ENCODE peak calls at places on chromosomes 6 and 20, in four cellular contexts. S, N, Z and V are unnamed samples.

GRCh38 chr20:41650221-41650948 is 32.2 kb upstream of the CHD6 start:
- DNase-seq in S (peak), N (no peak), Z (no peak), V (no peak)

GRCh38 chr20:50292324-50293243 is 102.0 kb downstream of the CEBPB start:
- DNase-seq in S (no peak), N (peak), Z (no peak), V (peak)

GRCh38 chr20:47438464-47439381 is 63.0 kb upstream of the NCOA3 start:
- DNase-seq in S (no peak), N (no peak), Z (no peak), V (no peak)

GRCh38 chr20:9068896-9069663 is at the start of gene PLCB4:
- DNase-seq in S (peak), N (peak), Z (no peak), V (peak)

GRCh38 chr20:52975024-52975732 is 3.0 kb downstream of the TSHZ2 start:
- DNase-seq in S (no peak), N (no peak), Z (peak), V (no peak)

GRCh38 chr6:43263314-43264178 is 20.3 kb downstream of the TTBK1 start:
- DNase-seq in S (no peak), N (no peak), Z (peak), V (peak)

GRCh38 chr20:45283529-45284065 is 23.0 kb upstream of the RBPJL start:
- DNase-seq in S (no peak), N (no peak), Z (no peak), V (peak)

GRCh38 chr6:36624461-36625160 is 30.4 kb downstream of the SRSF3 start:
- DNase-seq in S (no peak), N (no peak), Z (no peak), V (no peak)

GRCh38 chr6:109465772-109466171 is 10.2 kb upstream of the MICAL1 start:
- DNase-seq in S (no peak), N (peak), Z (no peak), V (no peak)

GRCh38 chr20:47973519-47974233 is 188.4 kb upstream of the SULF2 start:
- DNase-seq in S (no peak), N (peak), Z (no peak), V (no peak)

GRCh38 chr6:10138917-10139316 is 276.0 kb downstream of the TFAP2A start:
- DNase-seq in S (no peak), N (no peak), Z (no peak), V (peak)

GRCh38 chr6:93624408-93624807 is 205.0 kb upstream of the EPHA7 start:
- DNase-seq in S (no peak), N (no peak), Z (no peak), V (no peak)

GRCh38 chr20:59938221-59938620 is 1.9 kb downstream of the PPP1R3D start:
- DNase-seq in S (no peak), N (no peak), Z (no peak), V (peak)

GRCh38 chr20:48722002-48722731 is 105.6 kb downstream of the PREX1 start:
- DNase-seq in S (no peak), N (no peak), Z (no peak), V (peak)

GRCh38 chr20:14434379-14435136 is 97.1 kb upstream of the FLRT3 start:
- DNase-seq in S (no peak), N (no peak), Z (no peak), V (peak)

GRCh38 chr6:36115412-36115811 is 14.9 kb upstream of the MAPK13 start:
- DNase-seq in S (no peak), N (no peak), Z (no peak), V (no peak)

GRCh38 chr20:58017237-58017969 is 211.1 kb downstream of the ANKRD60 start:
- DNase-seq in S (no peak), N (peak), Z (no peak), V (peak)

GRCh38 chr20:23200413-23200812 is 114.3 kb upstream of the CD93 start:
- DNase-seq in S (no peak), N (peak), Z (no peak), V (no peak)

GRCh38 chr6:111803804-111804203 is 69.4 kb downstream of the FYN start:
- DNase-seq in S (no peak), N (no peak), Z (no peak), V (no peak)

GRCh38 chr6:113050979-113051378 is 703.8 kb downstream of the RFPL4B start:
- DNase-seq in S (no peak), N (no peak), Z (no peak), V (no peak)

GRCh38 chr6:83258517-83258916 is 65.4 kb downstream of the RWDD2A start:
- DNase-seq in S (peak), N (no peak), Z (no peak), V (no peak)

GRCh38 chr6:15434263-15434662 is 188.4 kb downstream of the JARID2 start:
- DNase-seq in S (no peak), N (no peak), Z (no peak), V (no peak)

GRCh38 chr20:49534314-49534713 is 33.6 kb downstream of the PTGIS start:
- DNase-seq in S (peak), N (no peak), Z (peak), V (peak)

GRCh38 chr6:146850238-146850896 is 251.6 kb downstream of the ADGB start:
- DNase-seq in S (no peak), N (no peak), Z (no peak), V (peak)

GRCh38 chr20:35699914-35700624 is 864 bp downstream of the ROMO1 start:
- DNase-seq in S (no peak), N (no peak), Z (no peak), V (no peak)

GRCh38 chr20:58852559-58853271 is at the start of gene GNAS:
- DNase-seq in S (no peak), N (peak), Z (peak), V (peak)

GRCh38 chr6:170036916-170037315 is 254.0 kb downstream of the DLL1 start:
- DNase-seq in S (no peak), N (peak), Z (no peak), V (no peak)